ENCODE peak calls at places on chromosomes 13 and 19, in six cellular contexts. R, W, U, I, X and Q are unnamed samples. For H3K36me3, the result is how much of the 10 kb centered on the place peaks cover.

GRCh38 chr19:33767898-33768413 is 28.7 kb upstream of the KCTD15 start:
- DNase-seq in X (peak), U (peak), I (peak), R (peak), W (no peak), Q (peak)

GRCh38 chr13:41352935-41353801 is 42.1 kb downstream of the NAA16 start:
- DNase-seq in R (peak), X (peak), W (peak), U (peak), I (no peak), Q (peak)

GRCh38 chr13:84366484-84366883 is 484.2 kb upstream of the SLITRK1 start:
- DNase-seq in I (no peak), U (peak), X (no peak), W (no peak), R (no peak), Q (no peak)

GRCh38 chr19:43633520-43633919 is 6.1 kb downstream of the CADM4 start:
- DNase-seq in U (no peak), I (no peak), R (no peak), W (no peak), X (no peak), Q (no peak)

GRCh38 chr19:2253106-2254051 is 2.8 kb downstream of the JSRP1 start:
- DNase-seq in R (peak), W (no peak), U (no peak), X (no peak), I (peak), Q (no peak)

GRCh38 chr13:71871180-71871754 is 4.3 kb upstream of the DACH1 start:
- DNase-seq in U (no peak), X (no peak), I (no peak), W (no peak), R (no peak), Q (no peak)

GRCh38 chr13:60412909-60413616 is 16.0 kb downstream of the TDRD3 start:
- DNase-seq in X (no peak), W (no peak), U (no peak), I (no peak), R (no peak), Q (no peak)

GRCh38 chr13:35343417-35343816 is 133.1 kb downstream of the MAB21L1 start:
- DNase-seq in R (no peak), W (no peak), X (no peak), I (no peak), U (no peak), Q (no peak)

GRCh38 chr19:3668331-3669133 is 31.7 kb downstream of the PIP5K1C start:
- DNase-seq in U (peak), R (no peak), W (peak), I (no peak), X (peak), Q (no peak)

GRCh38 chr13:27665333-27665732 is 43.6 kb downstream of the POLR1D start:
- DNase-seq in W (no peak), X (no peak), R (peak), U (peak), I (no peak), Q (no peak)

GRCh38 chr13:83831796-83832195 is 50.5 kb downstream of the SLITRK1 start:
- DNase-seq in U (no peak), R (no peak), I (no peak), X (no peak), W (no peak), Q (no peak)

GRCh38 chr19:31167695-31168094 is 181.5 kb downstream of the TSHZ3 start:
- DNase-seq in R (no peak), I (no peak), X (no peak), U (no peak), W (no peak), Q (no peak)

GRCh38 chr13:86185107-86185506 is 385.9 kb upstream of the SLITRK6 start:
- DNase-seq in R (no peak), X (no peak), W (no peak), U (no peak), I (no peak), Q (no peak)

GRCh38 chr19:32396046-32396652 is 9.4 kb upstream of the DPY19L3 start:
- DNase-seq in R (no peak), I (no peak), U (no peak), W (peak), X (no peak), Q (no peak)

GRCh38 chr19:50558039-50558438 is 10.2 kb downstream of the LRRC4B start:
- DNase-seq in X (no peak), W (no peak), U (no peak), R (no peak), I (no peak), Q (no peak)

GRCh38 chr19:9535934-9536333 is 2.5 kb downstream of the ZNF426 start:
- DNase-seq in U (no peak), X (no peak), W (no peak), I (no peak), R (no peak), Q (no peak)

GRCh38 chr19:9538183-9539058 is at the start of gene ZNF426:
- DNase-seq in R (peak), I (peak), W (peak), U (peak), X (peak), Q (peak)
- H2BK5ac ChIP-seq in R (no peak), I (peak), W (peak), U (peak), X (peak), Q (peak)

GRCh38 chr19:38660724-38661123 is 13.3 kb downstream of the ACTN4 start:
- DNase-seq in U (no peak), I (no peak), X (no peak), W (no peak), R (no peak), Q (no peak)
- H3K36me3 ChIP-seq in U (under half), I (under half), X (under half), W (under half), R (under half), Q (under half)

DNA sequence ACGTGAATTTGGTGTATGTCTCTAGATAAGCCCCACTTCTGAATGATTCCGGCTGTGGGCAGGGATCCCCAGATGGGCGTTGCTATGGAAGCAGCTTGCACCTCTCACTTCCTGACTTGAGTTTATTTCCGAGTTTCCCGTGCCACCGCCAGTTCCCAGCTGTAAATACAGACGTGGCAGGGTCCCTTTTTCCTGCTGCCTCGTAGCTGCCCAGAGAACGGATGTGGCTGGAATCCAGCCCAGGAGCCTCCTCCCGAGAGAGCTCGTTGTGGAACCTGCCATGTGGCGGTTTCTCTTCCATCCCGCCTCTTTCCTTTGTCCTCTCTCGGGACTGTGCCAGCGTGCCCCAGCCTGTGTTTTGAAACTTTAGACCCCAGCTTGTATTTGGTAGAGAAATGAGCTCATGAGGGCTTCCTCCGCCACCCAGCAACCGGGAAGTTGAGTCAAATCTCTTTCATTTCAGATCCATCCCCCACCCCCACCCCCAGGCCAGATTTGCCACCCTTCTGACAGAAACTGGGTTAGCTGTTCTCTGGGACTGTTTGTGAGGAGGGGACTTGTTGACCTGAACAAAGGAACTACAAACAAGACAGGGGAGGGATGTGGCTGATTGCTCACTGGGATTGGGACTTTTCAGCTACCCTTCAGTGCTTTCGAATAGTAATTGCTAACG is 96.6 kb downstream of the SIPA1L3 start:
- DNase-seq in U (peak), I (peak), X (peak), R (peak), W (no peak), Q (peak)
- H2BK5ac ChIP-seq in U (peak), I (peak), X (peak), R (no peak), W (peak), Q (peak)

GRCh38 chr13:98842074-98842473 is 89.6 kb upstream of the SLC15A1 start:
- DNase-seq in W (no peak), U (no peak), I (no peak), X (no peak), R (no peak), Q (no peak)
- H3K36me3 ChIP-seq in W (under half), U (under half), I (under half), X (under half), R (under half), Q (under half)

GRCh38 chr19:11058246-11059030 is 30.8 kb upstream of the LDLR start:
- DNase-seq in I (no peak), X (no peak), U (no peak), R (no peak), W (no peak), Q (no peak)
- H2BK5ac ChIP-seq in I (peak), X (no peak), U (no peak), R (no peak), W (no peak), Q (no peak)